ENCODE peak calls at places on chromosomes 2 and 18, in seven cellular contexts. U, F, K, M, P, Q and T are unnamed samples.

GRCh38 chr2:15092691-15093090 is 460.2 kb downstream of the LRATD1 start:
- DNase-seq in U (no peak), P (no peak), M (no peak), F (no peak), K (no peak), Q (peak; percentile 88), T (no peak)

GRCh38 chr2:8827729-8828128 is 9.7 kb downstream of the KIDINS220 start:
- DNase-seq in M (no peak), P (no peak), Q (no peak), K (no peak), F (no peak), U (no peak), T (no peak)

GRCh38 chr2:102081600-102081999 is 60.9 kb upstream of the IL1R1 start:
- DNase-seq in K (no peak), Q (no peak), P (no peak), F (no peak), U (no peak), M (no peak), T (no peak)

GRCh38 chr2:100285691-100286090 is 36.6 kb downstream of the LONRF2 start:
- DNase-seq in K (no peak), Q (peak; percentile 76), P (no peak), F (no peak), U (no peak), M (no peak), T (peak; percentile 89)

GRCh38 chr2:24492283-24493272 is 1.5 kb downstream of the NCOA1 start:
- DNase-seq in Q (peak; percentile 56), F (peak; percentile 22), M (no peak), K (no peak), P (peak; percentile 62), U (no peak), T (peak; percentile 19)

GRCh38 chr18:76390452-76391035 is 104.5 kb downstream of the ZNF516 start:
- DNase-seq in P (no peak), Q (no peak), K (no peak), U (no peak), F (no peak), M (no peak), T (no peak)

GRCh38 chr2:164984428-164984827 is 29.1 kb upstream of the SLC38A11 start:
- DNase-seq in M (no peak), F (no peak), Q (no peak), U (no peak), P (no peak), K (no peak), T (no peak)

GRCh38 chr18:12394428-12394827 is 13.3 kb upstream of the PRELID3A start:
- DNase-seq in K (peak; percentile 19), Q (peak; percentile 37), F (no peak), U (no peak), P (no peak), M (no peak), T (no peak)

GRCh38 chr2:32009479-32010256 is 1.1 kb downstream of the MEMO1 start:
- DNase-seq in M (peak; percentile 6), Q (peak; percentile 15), P (peak; percentile 79), U (peak; percentile 31), F (peak; percentile 32), K (peak; percentile 50), T (peak; percentile 50)

GRCh38 chr2:232636788-232637420 is 3.5 kb downstream of the EFHD1 start:
- DNase-seq in Q (no peak), U (no peak), K (no peak), F (no peak), P (no peak), M (no peak), T (no peak)

GRCh38 chr2:68926782-68927181 is 25.9 kb downstream of the GKN2 start:
- DNase-seq in P (no peak), F (no peak), K (no peak), M (no peak), U (no peak), Q (no peak), T (no peak)

GRCh38 chr18:37403788-37404187 is 161.8 kb downstream of the CELF4 start:
- DNase-seq in K (no peak), U (no peak), P (no peak), F (no peak), Q (no peak), M (no peak), T (no peak)

GRCh38 chr2:24404582-24404981 is 44.2 kb upstream of the ITSN2 start:
- DNase-seq in Q (peak; percentile 33), K (no peak), U (no peak), P (no peak), M (no peak), F (no peak), T (no peak)

GRCh38 chr2:134668821-134669220 is 50.0 kb downstream of the TMEM163 start:
- DNase-seq in U (peak; percentile 61), M (no peak), K (no peak), Q (no peak), P (peak; percentile 88), F (no peak), T (no peak)

GRCh38 chr2:237515621-237516275 is 28.7 kb downstream of the MLPH start:
- DNase-seq in P (no peak), K (no peak), F (no peak), U (no peak), M (no peak), Q (no peak), T (no peak)

GRCh38 chr2:55618649-55619055 is 1.2 kb upstream of the PPP4R3B start:
- DNase-seq in P (peak; percentile 74), Q (peak; percentile 71), U (peak; percentile 40), F (peak; percentile 56), M (no peak), K (peak; percentile 54), T (peak; percentile 62)

GRCh38 chr18:24504401-24504800 is 44.0 kb downstream of the HRH4 start:
- DNase-seq in P (no peak), U (no peak), F (no peak), K (no peak), Q (no peak), M (no peak), T (no peak)

GRCh38 chr2:200021449-200022114 is 66.2 kb downstream of the MAIP1 start:
- DNase-seq in Q (no peak), P (no peak), K (no peak), M (no peak), U (no peak), F (no peak), T (no peak)

GRCh38 chr2:76985387-76986136 is 536.6 kb downstream of the LRRTM4 start:
- DNase-seq in P (no peak), M (no peak), F (no peak), K (no peak), Q (no peak), U (no peak), T (peak; percentile 57)

GRCh38 chr2:109450574-109451265 is 163.0 kb downstream of the SEPTIN10 start:
- DNase-seq in M (no peak), P (no peak), Q (no peak), K (no peak), U (no peak), F (no peak), T (no peak)